ENCODE peak calls at places on chromosomes 5 and 9, in five cellular contexts. T is kidney, B is heart right ventricle, Y is pancreas, K is astrocyte of the spinal cord. F is an unnamed sample.
A peak's percentile ranks its signal among the peaks of the same experiment; 100 is the strongest.

GRCh38 chr5:22986281-22986680 is 133.1 kb upstream of the CDH12 start:
- DNase-seq in K (no peak), B (no peak), Y (no peak), T (no peak), F (no peak)

GRCh38 chr9:126844085-126844484 is 16.4 kb upstream of the ZBTB34 start:
- DNase-seq in K (peak; percentile 83), B (no peak), T (no peak), Y (no peak), F (no peak)

GRCh38 chr9:106060885-106061284 is 366.5 kb downstream of the TMEM38B start:
- DNase-seq in K (no peak), B (no peak), T (no peak), Y (no peak), F (no peak)

GRCh38 chr5:36696059-36696673 is 89.8 kb downstream of the SLC1A3 start:
- DNase-seq in K (peak; percentile 70), T (no peak), Y (peak; percentile 59), B (peak; percentile 42), F (peak; percentile 11)

GRCh38 chr5:123265551-123265950 is 157.7 kb downstream of the CEP120 start:
- DNase-seq in K (peak; percentile 13), B (no peak), T (no peak), Y (no peak), F (no peak)

GRCh38 chr5:169442354-169443248 is 141.0 kb upstream of the SPDL1 start:
- DNase-seq in Y (no peak), T (no peak), K (no peak), B (no peak), F (no peak)

GRCh38 chr9:4334439-4334838 is 34.6 kb upstream of the GLIS3 start:
- DNase-seq in Y (peak; percentile 90), K (peak; percentile 34), B (peak; percentile 57), T (peak; percentile 90), F (no peak)

GRCh38 chr9:137411670-137412380 is 11.1 kb downstream of the EXD3 start:
- DNase-seq in K (peak; percentile 94), B (peak; percentile 89), Y (peak; percentile 86), T (peak; percentile 96), F (no peak)

GRCh38 chr5:179166171-179166885 is 106.2 kb downstream of the ZNF354C start:
- DNase-seq in K (no peak), Y (no peak), B (no peak), T (peak; percentile 59), F (no peak)

GRCh38 chr9:121924700-121925099 is 168.4 kb downstream of the TTLL11 start:
- DNase-seq in Y (no peak), T (no peak), B (peak; percentile 34), K (no peak), F (no peak)

GRCh38 chr5:60544162-60544561 is 155.8 kb downstream of the DEPDC1B start:
- DNase-seq in Y (no peak), K (no peak), B (no peak), T (no peak), F (no peak)

GRCh38 chr5:55994502-55994997 is at the start of gene IL6ST:
- DNase-seq in B (peak; percentile 77), K (peak; percentile 56), Y (no peak), T (no peak), F (no peak)

GRCh38 chr5:91127682-91128081 is 255.4 kb downstream of the ARRDC3 start:
- DNase-seq in T (no peak), B (no peak), K (no peak), Y (no peak), F (no peak)

GRCh38 chr5:171604195-171604594 is 181.4 kb upstream of the SMIM23 start:
- DNase-seq in K (no peak), B (no peak), T (no peak), Y (no peak), F (no peak)

GRCh38 chr5:107968465-107968864 is 297.7 kb upstream of the EFNA5 start:
- DNase-seq in K (peak; percentile 13), B (no peak), T (no peak), Y (no peak), F (no peak)

GRCh38 chr9:136662326-136662655 is 425 bp upstream of the EGFL7 start:
- DNase-seq in B (no peak), K (no peak), T (no peak), Y (peak; percentile 77), F (no peak)

GRCh38 chr9:92763721-92764380 is 782 bp downstream of the BICD2 start:
- DNase-seq in Y (peak; percentile 77), T (peak; percentile 83), B (peak; percentile 25), K (no peak), F (peak; percentile 20)

GRCh38 chr9:98909935-98910334 is 33.8 kb upstream of the COL15A1 start:
- DNase-seq in Y (no peak), T (no peak), K (no peak), B (no peak), F (no peak)

GRCh38 chr9:98906273-98907040 is 37.2 kb upstream of the COL15A1 start:
- DNase-seq in Y (no peak), K (no peak), T (peak; percentile 90), B (peak; percentile 55), F (no peak)

GRCh38 chr9:98905015-98905414 is 38.7 kb upstream of the COL15A1 start:
- DNase-seq in B (no peak), T (no peak), K (no peak), Y (no peak), F (no peak)

GRCh38 chr9:98908897-98909634 is 34.6 kb upstream of the COL15A1 start:
- DNase-seq in Y (no peak), K (peak; percentile 88), T (no peak), B (no peak), F (no peak)

GRCh38 chr9:98907055-98907454 is 36.7 kb upstream of the COL15A1 start:
- DNase-seq in Y (no peak), K (no peak), T (no peak), B (no peak), F (no peak)
- H3K4me3 ChIP-seq in Y (no peak overlapping the region), K (no peak overlapping the region), T (no peak overlapping the region), B (no peak overlapping the region), F (no peak overlapping the region)

GRCh38 chr5:121851643-121852574 is at the start of gene FTMT:
- DNase-seq in B (no peak), K (no peak), Y (peak; percentile 54), T (peak; percentile 64), F (no peak)
- H3K4me3 ChIP-seq in B (no peak within 1 kb of the TSS), K (no peak within 1 kb of the TSS), Y (no peak within 1 kb of the TSS), T (no peak within 1 kb of the TSS), F (no peak within 1 kb of the TSS)

GRCh38 chr5:58046371-58046770 is 413.5 kb downstream of the PLK2 start:
- DNase-seq in B (no peak), K (no peak), T (no peak), Y (no peak), F (no peak)
- H3K4me3 ChIP-seq in B (no peak overlapping the region), K (no peak overlapping the region), T (no peak overlapping the region), Y (no peak overlapping the region), F (no peak overlapping the region)

GRCh38 chr9:131545003-131545785 is at the start of gene PRRT1B:
- DNase-seq in T (peak; percentile 92), Y (peak; percentile 99), K (no peak), B (no peak), F (no peak)

GRCh38 chr9:131545786-131546335 is 538 bp downstream of the PRRT1B start:
- DNase-seq in K (no peak), Y (no peak), B (no peak), T (no peak), F (no peak)

GRCh38 chr9:131543141-131543540 is 2.2 kb upstream of the PRRT1B start:
- DNase-seq in T (no peak), B (no peak), Y (no peak), K (no peak), F (no peak)

GRCh38 chr9:131552030-131552429 is 6.7 kb downstream of the PRRT1B start:
- DNase-seq in T (no peak), Y (no peak), B (no peak), K (no peak), F (no peak)

DNA sequence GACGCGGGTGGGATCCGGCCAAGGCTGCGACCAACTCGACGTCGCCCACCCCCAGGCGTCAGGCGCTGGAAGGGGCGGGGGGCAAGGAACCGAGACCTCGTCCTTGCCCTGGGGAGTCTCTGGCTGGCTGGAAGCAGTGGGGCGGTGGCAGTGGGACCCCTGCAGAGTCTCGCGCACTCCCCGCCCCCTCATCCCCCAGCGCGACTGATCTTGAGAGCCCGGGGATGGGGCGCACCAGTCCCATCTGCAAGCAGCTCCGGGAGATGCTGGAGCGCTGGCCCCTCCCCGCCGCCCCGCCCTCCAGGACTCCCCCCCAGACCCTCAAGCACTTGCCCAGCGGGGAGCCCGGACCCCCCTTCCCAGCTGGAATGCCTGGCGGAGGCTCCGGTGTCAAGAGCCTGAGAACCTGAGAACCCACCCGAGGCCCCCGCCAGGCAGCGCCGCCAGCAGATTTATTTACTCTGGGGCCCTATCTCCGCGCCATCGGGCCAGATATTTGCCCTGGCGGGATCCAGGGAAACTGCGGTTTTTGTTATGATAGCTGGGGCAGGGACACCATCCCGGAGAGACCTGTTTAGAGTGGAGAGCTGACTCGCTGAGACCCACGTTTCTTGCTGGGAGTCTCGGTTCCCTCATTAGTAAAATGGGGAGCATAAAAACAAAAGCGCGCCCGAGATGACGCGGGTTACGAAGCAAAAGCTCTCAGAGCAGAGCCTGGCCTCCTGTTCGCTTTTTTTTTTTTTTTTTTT is 1.2 kb downstream of the PRRT1B start:
- DNase-seq in K (no peak), B (no peak), Y (peak; percentile 84), T (no peak), F (no peak)
- H3K4me3 ChIP-seq in K (peak overlapping the region; percentile 20), B (peak overlapping the region; percentile 32), Y (peak overlapping the region; percentile 49), T (no peak overlapping the region), F (peak overlapping the region; percentile 19)

GRCh38 chr9:114112325-114112724 is 13.2 kb upstream of the KIF12 start:
- DNase-seq in T (no peak), Y (no peak), K (no peak), B (no peak), F (no peak)

GRCh38 chr9:114116061-114116747 is 17.1 kb upstream of the KIF12 start:
- DNase-seq in T (peak; percentile 49), K (no peak), B (no peak), Y (peak; percentile 52), F (no peak)

GRCh38 chr9:114112778-114113585 is 13.9 kb upstream of the KIF12 start:
- DNase-seq in T (peak; percentile 97), K (peak; percentile 41), Y (peak; percentile 78), B (peak; percentile 77), F (no peak)

GRCh38 chr9:114115645-114116044 is 16.6 kb upstream of the KIF12 start:
- DNase-seq in Y (no peak), T (no peak), K (no peak), B (no peak), F (no peak)

DNA sequence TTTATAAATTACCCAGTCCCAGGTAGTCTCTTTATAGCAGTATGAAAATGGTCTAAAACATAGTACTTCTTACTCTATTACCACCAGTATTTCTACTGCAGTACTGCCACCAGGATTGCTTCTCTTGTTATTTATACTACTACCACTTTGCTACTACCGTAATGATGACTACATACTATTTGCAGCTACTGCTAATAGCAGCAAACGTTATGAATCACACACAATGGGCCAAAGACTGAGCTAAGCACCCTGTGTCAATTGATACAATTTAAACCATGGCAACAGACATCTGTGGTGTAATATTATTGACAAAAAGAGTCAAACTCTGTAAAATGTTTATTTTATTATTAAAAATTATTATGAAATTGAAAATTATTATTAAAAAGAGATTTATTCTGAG is 15.3 kb upstream of the KIF12 start:
- DNase-seq in B (no peak), T (no peak), K (no peak), Y (no peak), F (no peak)
- H3K4me3 ChIP-seq in B (no peak overlapping the region), T (no peak overlapping the region), K (no peak overlapping the region), Y (no peak overlapping the region), F (no peak overlapping the region)